ENCODE peak calls at places on chromosomes 3 and 15, in five cellular contexts. G is HepG2, O is K562, I is HCT116, N is H1. J is an unnamed sample.
A peak's percentile ranks its signal among the peaks of the same experiment; 100 is the strongest.

GRCh38 chr3:72347819-72348319 is 500.4 kb downstream of the SHQ1 start:
- DNase-seq in I (no peak), O (no peak), N (peak; percentile 78), G (no peak), J (peak; percentile 50)

GRCh38 chr15:85745525-85745924 is 49.2 kb downstream of the KLHL25 start:
- DNase-seq in O (no peak), G (no peak), N (no peak), I (no peak), J (no peak)

GRCh38 chr3:127588675-127589577 is 1.6 kb downstream of the TPRA1 start:
- DNase-seq in O (peak; percentile 39), N (no peak), I (no peak), G (peak; percentile 23), J (no peak)

GRCh38 chr3:36418296-36418695 is 38.0 kb downstream of the STAC start:
- DNase-seq in I (no peak), O (no peak), N (no peak), G (no peak), J (no peak)

GRCh38 chr15:70447081-70447480 is 316.3 kb downstream of the UACA start:
- DNase-seq in I (no peak), O (no peak), G (no peak), N (no peak), J (no peak)

GRCh38 chr3:154904328-154904727 is 175.8 kb upstream of the MME start:
- DNase-seq in O (peak; percentile 31), I (peak; percentile 33), N (no peak), G (peak; percentile 2), J (no peak)

GRCh38 chr3:131630117-131630516 is 127.3 kb upstream of the MRPL3 start:
- DNase-seq in N (no peak), I (no peak), G (no peak), O (no peak), J (peak; percentile 65)

GRCh38 chr3:11536132-11536935 is 107.4 kb downstream of the VGLL4 start:
- DNase-seq in G (peak; percentile 65), O (peak; percentile 18), I (no peak), N (no peak), J (no peak)

GRCh38 chr15:83993591-83993990 is 242.0 kb upstream of the GOLGA6L4 start:
- DNase-seq in O (no peak), N (no peak), I (no peak), G (no peak), J (no peak)

GRCh38 chr3:159605776-159606175 is 382.9 kb upstream of the IL12A start:
- DNase-seq in N (no peak), I (no peak), G (no peak), O (no peak), J (no peak)

GRCh38 chr3:48634661-48635221 is 520 bp downstream of the SLC26A6 start:
- DNase-seq in O (peak; percentile 86), I (no peak), N (peak; percentile 79), G (peak; percentile 35), J (peak; percentile 20)

GRCh38 chr3:158709666-158710083 is 22.6 kb downstream of the RARRES1 start:
- DNase-seq in N (no peak), I (no peak), O (peak; percentile 62), G (no peak), J (no peak)

GRCh38 chr15:83322061-83322460 is 37.6 kb upstream of the BNC1 start:
- DNase-seq in O (no peak), G (no peak), N (no peak), I (no peak), J (no peak)

GRCh38 chr15:70879386-70879785 is 12.8 kb downstream of the THAP10 start:
- DNase-seq in O (no peak), I (no peak), G (no peak), N (no peak), J (no peak)

GRCh38 chr3:143784446-143784845 is 63.8 kb downstream of the SLC9A9 start:
- DNase-seq in G (no peak), N (no peak), O (no peak), I (no peak), J (no peak)

GRCh38 chr15:29917600-29918597 is 95.6 kb upstream of the TJP1 start:
- DNase-seq in G (no peak), N (no peak), I (no peak), O (no peak), J (no peak)

GRCh38 chr3:71389911-71390573 is 193.5 kb downstream of the FOXP1 start:
- DNase-seq in N (no peak), I (no peak), O (no peak), G (peak; percentile 39), J (no peak)

GRCh38 chr3:105829879-105830622 is 38.8 kb downstream of the CBLB start:
- DNase-seq in I (no peak), G (no peak), N (no peak), O (no peak), J (no peak)
- TF ChIP-seq SRF in I (no peak), G (no peak), N (no peak), O (no peak), J (no peak)

DNA sequence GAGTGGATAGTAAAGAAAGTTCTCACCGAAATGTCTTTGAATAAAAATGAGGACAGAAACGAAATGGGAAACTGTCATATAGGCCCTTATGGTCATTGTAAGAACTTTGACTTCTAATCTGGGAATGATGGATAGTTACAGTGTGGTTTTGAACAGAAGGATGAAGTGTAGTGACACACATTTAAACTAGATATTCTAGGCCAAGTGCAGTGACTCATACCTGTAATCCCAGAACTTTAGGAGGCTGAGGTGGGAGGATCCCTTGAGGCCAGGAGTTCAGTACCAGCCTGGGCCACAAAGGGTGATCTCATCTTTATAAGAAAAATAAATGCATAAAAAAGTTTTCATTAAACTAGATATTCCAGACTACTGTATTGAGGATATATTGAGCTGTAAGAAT is 452.8 kb downstream of the ROBO1 start:
- DNase-seq in N (no peak), G (no peak), I (no peak), O (no peak), J (no peak)
- TF ChIP-seq SRF in N (no peak), G (no peak), I (no peak), O (no peak), J (no peak)

GRCh38 chr3:113556556-113557335 is 24.4 kb downstream of the SIDT1 start:
- DNase-seq in G (peak; percentile 38), O (no peak), I (no peak), N (no peak), J (no peak)

GRCh38 chr3:113551821-113552220 is 19.5 kb downstream of the SIDT1 start:
- DNase-seq in O (no peak), N (no peak), G (no peak), I (no peak), J (no peak)

GRCh38 chr3:113557374-113557773 is 25.0 kb downstream of the SIDT1 start:
- DNase-seq in G (peak; percentile 67), N (no peak), O (no peak), I (peak; percentile 16), J (no peak)

GRCh38 chr3:113555138-113555537 is 22.8 kb downstream of the SIDT1 start:
- DNase-seq in I (no peak), G (peak; percentile 92), O (no peak), N (no peak), J (no peak)

DNA sequence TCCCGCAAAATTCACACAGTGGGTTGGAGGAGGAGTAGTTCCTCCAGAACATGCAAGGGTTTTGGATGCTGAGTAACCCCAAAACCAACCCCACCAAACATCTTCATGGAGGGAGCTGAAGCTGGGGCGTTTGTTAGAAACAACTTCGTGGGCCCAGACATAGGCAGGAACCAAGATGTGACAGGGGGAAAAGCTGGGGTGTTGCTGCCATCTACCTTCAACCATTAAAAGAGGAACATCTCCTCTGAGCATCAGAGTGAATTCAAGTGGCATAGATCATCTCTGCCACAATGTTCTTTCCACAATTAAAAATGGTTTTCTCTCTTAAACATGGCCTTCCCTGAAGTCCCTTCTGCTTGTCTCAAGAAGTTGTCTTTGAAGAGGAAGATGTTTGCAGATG is 20.5 kb downstream of the SIDT1 start:
- DNase-seq in I (no peak), O (no peak), G (no peak), N (no peak), J (no peak)
- TF ChIP-seq SRF in I (no peak), O (no peak), G (no peak), N (no peak), J (no peak)

GRCh38 chr15:79028411-79028964 is 62.1 kb downstream of the RASGRF1 start:
- DNase-seq in G (peak; percentile 63), O (peak; percentile 69), I (peak; percentile 52), N (peak; percentile 90), J (no peak)
- TF ChIP-seq SRF in G (no peak), O (no peak), I (no peak), N (no peak), J (no peak)

DNA sequence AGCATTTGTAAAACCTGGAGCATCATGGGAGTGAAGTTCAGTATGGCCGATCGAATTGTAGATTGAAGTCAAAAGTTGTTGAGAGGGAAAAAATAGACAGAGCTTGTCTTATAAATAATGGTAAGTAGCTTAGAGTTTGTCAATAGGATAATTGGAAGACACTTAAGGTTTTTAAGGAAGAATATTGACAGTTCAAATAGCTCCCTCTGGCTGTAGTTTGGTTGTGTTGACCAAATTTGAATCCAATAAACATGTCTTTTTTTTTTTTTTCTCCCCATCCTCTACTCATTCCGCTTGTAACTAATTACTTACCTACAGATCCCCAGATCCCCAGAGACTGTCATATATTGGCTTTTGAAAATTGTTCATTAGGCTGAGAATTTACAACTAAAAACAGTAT is 677.0 kb downstream of the AGBL1 start:
- DNase-seq in I (no peak), G (no peak), N (no peak), O (no peak), J (no peak)
- TF ChIP-seq SRF in I (no peak), G (no peak), N (no peak), O (no peak), J (no peak)

DNA sequence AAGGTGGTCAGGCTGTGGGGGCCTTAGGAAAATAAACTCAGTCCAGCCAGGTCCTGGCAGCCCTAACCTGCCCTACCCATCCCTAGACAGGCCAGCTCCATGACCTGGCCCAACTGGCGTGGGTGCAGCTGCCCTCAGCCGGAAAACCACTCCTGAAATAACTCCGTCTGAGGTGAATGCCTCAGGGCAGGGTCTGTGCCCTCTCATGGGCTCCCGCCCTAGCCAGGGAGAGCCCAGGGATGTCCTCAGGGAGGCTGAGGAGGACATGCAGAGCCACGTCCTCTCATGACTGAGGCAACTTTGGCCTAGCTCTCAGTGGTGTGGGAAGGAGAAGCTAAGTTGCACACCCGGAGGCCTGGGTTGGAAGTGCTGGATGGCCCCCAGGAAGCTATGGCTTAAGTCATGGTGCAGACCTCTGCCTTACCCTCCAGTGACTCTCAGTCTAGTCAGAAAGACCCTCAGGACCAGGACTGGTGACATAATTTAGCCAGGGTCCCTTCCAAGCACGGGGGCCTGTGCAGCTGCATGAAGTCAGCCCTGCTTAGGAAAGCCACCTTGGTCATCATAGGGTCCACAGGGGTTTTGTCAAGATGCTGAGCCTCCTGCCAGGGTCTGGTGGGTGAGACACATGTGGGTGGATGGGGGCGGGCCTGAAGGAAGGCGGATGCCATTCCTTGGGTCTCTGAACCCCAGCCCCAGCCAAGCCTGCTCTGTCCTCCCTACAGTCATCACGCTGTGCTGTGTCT is 7.4 kb downstream of the TMIE start:
- DNase-seq in O (no peak), G (no peak), I (no peak), N (no peak), J (no peak)
- TF ChIP-seq SRF in O (no peak), G (no peak), I (no peak), N (no peak), J (no peak)

DNA sequence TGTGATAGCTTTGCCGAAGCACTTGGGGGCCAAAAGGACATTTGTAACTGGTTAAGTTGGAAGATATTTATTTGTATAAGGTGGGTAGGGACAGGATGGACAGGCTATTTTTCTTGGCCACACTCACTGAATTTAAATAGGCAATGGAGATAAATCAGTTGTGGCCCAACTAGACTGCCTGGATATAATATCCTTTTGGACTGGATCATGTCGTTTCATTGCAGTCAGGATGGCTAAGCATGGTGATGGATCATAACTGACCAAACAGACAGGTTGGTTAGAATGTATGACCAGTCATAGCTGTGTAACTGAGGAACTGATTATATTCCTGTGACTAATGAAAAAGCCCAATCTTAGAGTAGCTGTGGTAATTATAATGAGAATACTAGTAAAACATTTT is 284.0 kb downstream of the LPP start:
- DNase-seq in G (no peak), I (no peak), N (no peak), O (no peak), J (no peak)
- TF ChIP-seq SRF in G (no peak), I (no peak), N (no peak), O (no peak), J (no peak)

J was measured in GM12878.